ENCODE peak calls at places on chromosomes 6 and 20, in six cellular contexts. W is endothelial cell of umbilical vein, I is body of pancreas, G is tibial nerve, R is adrenal gland, J is stomach. V is an unnamed sample. For H3K4me1 and H3K27me3, the result is how much of the 10 kb centered on the place peaks cover.

GRCh38 chr20:44407402-44408184 is 52.1 kb downstream of the HNF4A start:
- DNase-seq in W (no peak), I (peak), G (no peak), R (peak), J (peak), V (no peak)

GRCh38 chr6:29981211-29981812 is 39.0 kb downstream of the HLA-A start:
- DNase-seq in W (no peak), I (no peak), G (no peak), R (no peak), J (no peak), V (no peak)

GRCh38 chr6:138454976-138455706 is 44.2 kb downstream of the NHSL1 start:
- DNase-seq in W (peak), I (no peak), G (no peak), R (no peak), J (peak), V (no peak)

GRCh38 chr6:38179794-38180430 is 360.4 kb downstream of the ZFAND3 start:
- DNase-seq in W (no peak), I (no peak), G (no peak), R (no peak), J (peak), V (no peak)

GRCh38 chr6:99334526-99335127 is 14.8 kb downstream of the FAXC start:
- DNase-seq in W (peak), I (peak), G (no peak), R (peak), J (no peak), V (no peak)

GRCh38 chr20:16821211-16822089 is 73.3 kb downstream of the OTOR start:
- DNase-seq in W (peak), I (peak), G (no peak), R (peak), J (no peak), V (no peak)

GRCh38 chr20:53873249-53873642 is 197.1 kb downstream of the BCAS1 start:
- DNase-seq in W (no peak), I (no peak), G (no peak), R (no peak), J (no peak), V (no peak)

GRCh38 chr6:47103931-47104330 is 61.8 kb upstream of the ADGRF1 start:
- DNase-seq in W (no peak), I (peak), G (no peak), R (no peak), J (peak), V (no peak)

GRCh38 chr6:70280462-70280861 is 22.4 kb downstream of the COL9A1 start:
- DNase-seq in W (no peak), I (peak), G (no peak), R (no peak), J (no peak), V (no peak)

GRCh38 chr6:149037026-149037734 is 280.3 kb upstream of the TAB2 start:
- DNase-seq in W (no peak), I (no peak), G (no peak), R (no peak), J (no peak), V (no peak)

GRCh38 chr6:21769405-21769851 is 175.9 kb downstream of the SOX4 start:
- DNase-seq in W (peak), I (peak), G (no peak), R (no peak), J (no peak), V (no peak)

DNA sequence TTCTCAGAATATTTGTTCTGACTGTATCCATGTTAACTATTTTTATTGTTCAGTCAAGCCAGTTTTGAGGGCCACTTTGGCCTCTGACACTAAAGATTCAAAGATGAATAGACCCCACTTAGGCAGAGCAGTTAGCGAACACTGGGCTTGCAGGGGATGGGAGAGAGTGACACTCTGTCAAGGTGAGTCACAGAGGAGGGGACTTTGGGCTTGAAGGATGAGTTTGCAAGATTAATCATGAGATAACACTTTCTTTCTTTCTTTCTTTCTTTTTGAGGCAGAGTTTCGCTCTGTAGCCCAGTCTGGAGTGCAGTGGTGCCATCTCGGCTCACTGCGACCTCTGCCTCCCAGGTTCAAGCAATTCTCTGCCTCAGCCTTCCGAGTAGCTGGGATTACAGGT is 46.4 kb downstream of the SPATA2 start:
- DNase-seq in W (no peak), I (no peak), G (no peak), R (no peak), J (no peak), V (no peak)
- H3K4me1 ChIP-seq in W (under half), I (under half), G (under half), R (under half), J (under half), V (under half)

DNA sequence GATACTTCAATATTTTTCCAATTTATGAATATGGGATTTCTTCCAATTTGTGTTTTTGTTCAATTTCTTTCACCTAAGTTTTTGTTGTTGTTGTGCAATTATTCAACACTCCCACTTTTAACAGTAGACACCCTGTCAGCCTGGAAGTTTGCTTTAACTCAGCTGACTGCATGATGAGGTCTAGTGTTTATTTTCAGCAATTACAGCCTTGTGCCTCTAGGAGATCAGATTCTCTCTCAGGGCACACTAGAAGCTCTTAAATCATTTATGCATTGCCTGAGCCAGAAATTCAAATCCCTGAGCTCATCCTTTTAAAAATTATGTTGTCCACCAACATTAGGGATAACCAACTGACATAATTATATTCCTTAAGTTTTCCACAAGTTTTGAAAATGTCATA is 85.7 kb downstream of the MRAP2 start:
- DNase-seq in W (no peak), I (no peak), G (no peak), R (no peak), J (no peak), V (no peak)
- H3K27me3 ChIP-seq in W (under half), I (under half), G (under half), R (under half), J (under half), V (under half)

GRCh38 chr6:52577022-52577777 is at the start of gene TRAM2:
- DNase-seq in W (peak), I (peak), G (peak), R (peak), J (peak), V (peak)
- TF ChIP-seq POLR2A in W (peak), I (peak), G (peak), R (peak), J (peak), V (peak)

DNA sequence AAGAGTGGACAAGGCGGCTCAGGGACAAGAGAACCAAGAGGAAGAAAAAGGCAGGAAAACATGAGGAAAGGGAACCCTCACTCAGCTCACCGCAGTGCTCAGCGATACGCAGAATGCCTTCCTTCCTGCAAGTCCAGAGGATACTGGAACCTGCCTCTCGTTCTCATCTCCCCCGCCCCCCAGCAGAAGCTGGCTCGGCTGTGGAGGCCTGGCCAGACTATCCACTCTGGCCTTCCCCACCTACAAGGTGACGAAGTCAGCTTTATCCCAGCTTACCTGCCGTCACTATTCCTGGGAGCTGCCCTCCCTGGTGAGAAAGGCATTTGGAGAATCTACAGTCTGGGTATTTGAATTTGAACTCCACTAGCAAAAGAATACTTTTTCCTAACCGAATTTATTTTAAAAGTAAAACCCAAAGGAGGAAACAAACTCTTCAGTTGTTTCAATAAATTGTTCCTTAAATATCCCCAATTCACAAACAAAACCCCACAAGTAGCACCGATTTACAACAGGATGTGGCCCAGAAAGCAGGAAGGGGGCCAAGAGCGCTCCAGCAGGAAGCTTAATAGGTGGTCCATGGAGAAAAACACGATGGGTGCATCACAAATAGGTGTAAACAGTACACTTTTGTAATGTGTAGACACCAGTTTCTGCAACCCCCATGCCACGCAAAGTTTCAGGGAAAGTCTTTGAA is 2.1 kb upstream of the DIDO1 start:
- DNase-seq in W (peak), I (no peak), G (no peak), R (no peak), J (no peak), V (no peak)
- H3K4me1 ChIP-seq in W (under half), I (under half), G (under half), R (under half), J (under half), V (half or more)

GRCh38 chr6:28078050-28078449 is 2.3 kb upstream of the ZNF165 start:
- DNase-seq in W (no peak), I (no peak), G (no peak), R (no peak), J (no peak), V (no peak)

GRCh38 chr6:28081486-28081751 is 1.1 kb downstream of the ZNF165 start:
- DNase-seq in W (no peak), I (no peak), G (no peak), R (no peak), J (no peak), V (no peak)

GRCh38 chr6:28080631-28081485 is 490 bp downstream of the ZNF165 start:
- DNase-seq in W (peak), I (peak), G (peak), R (peak), J (peak), V (peak)

GRCh38 chr6:28082939-28083338 is 2.6 kb downstream of the ZNF165 start:
- DNase-seq in W (no peak), I (no peak), G (no peak), R (no peak), J (no peak), V (no peak)

DNA sequence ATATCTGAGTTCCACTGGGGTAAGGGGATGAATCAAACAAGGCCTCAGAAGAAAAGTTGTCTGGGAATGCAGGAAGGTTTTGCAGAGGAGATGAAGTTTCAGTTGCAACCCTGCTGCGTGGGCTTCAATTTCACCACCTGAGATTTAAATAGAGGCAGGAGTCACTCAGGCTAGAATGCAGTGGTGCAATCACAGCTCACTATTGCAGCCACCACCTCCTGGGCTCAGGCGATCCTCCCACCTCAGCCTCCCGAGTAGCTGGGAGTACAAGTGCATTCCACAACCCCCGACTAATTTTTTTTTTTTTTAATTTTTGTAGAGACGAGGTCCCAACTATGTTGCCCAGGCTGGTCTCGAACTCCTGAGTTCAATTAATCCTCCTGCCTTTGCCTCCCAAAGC is 1.5 kb upstream of the ZNF165 start:
- DNase-seq in W (no peak), I (no peak), G (no peak), R (no peak), J (no peak), V (no peak)
- H3K27me3 ChIP-seq in W (under half), I (under half), G (under half), R (under half), J (under half), V (under half)